ENCODE peak calls at places on chromosomes 6 and 20, in six cellular contexts. S is AG08395; W is cardiac fibroblast; L is stimulated activated naive B cell treated with anti-CD40 and anti-IgM and Interleukin-4, amounts not matched to agents 10 μg/mL and 1 μg/mL and 100 μg/mL, for 72 hours; C is activated CD8-positive, alpha-beta memory T cell treated with anti-CD3 and anti-CD28 coated beads for 24 hours; P is activated CD4-positive, alpha-beta T cell treated with anti-CD3 and anti-CD28 coated beads, Interleukin-2, amount 50 U/mL, for 1 hour. D is an unnamed sample.

GRCh38 chr20:32796383-32797159 is 23.2 kb upstream of the MAPRE1 start:
- DNase-seq in S (no peak), W (no peak), L (no peak), C (no peak), P (no peak), D (no peak)

GRCh38 chr6:154302111-154302752 is 54.4 kb downstream of the IPCEF1 start:
- DNase-seq in S (peak; percentile 49), W (peak; percentile 53), L (peak; percentile 57), C (no peak), P (no peak), D (no peak)

GRCh38 chr6:107712523-107713213 is 111.4 kb downstream of the SCML4 start:
- DNase-seq in S (peak; percentile 34), W (peak; percentile 59), L (peak; percentile 5), C (peak; percentile 75), P (no peak), D (no peak)

GRCh38 chr6:125662301-125662700 is 87.1 kb upstream of the HEY2 start:
- DNase-seq in S (no peak), W (no peak), L (no peak), C (no peak), P (no peak), D (no peak)

GRCh38 chr6:102126488-102126887 is 733.0 kb downstream of the GRIK2 start:
- DNase-seq in S (no peak), W (no peak), L (no peak), C (no peak), P (no peak), D (no peak)

GRCh38 chr6:157855325-157855724 is 32.3 kb downstream of the SNX9 start:
- DNase-seq in S (no peak), W (no peak), L (no peak), C (no peak), P (no peak), D (no peak)

GRCh38 chr20:23151885-23152284 is 65.8 kb upstream of the CD93 start:
- DNase-seq in S (no peak), W (no peak), L (no peak), C (no peak), P (no peak), D (no peak)

GRCh38 chr6:160767019-160767646 is 65.1 kb downstream of the PLG start:
- DNase-seq in S (peak; percentile 57), W (peak; percentile 24), L (peak; percentile 58), C (peak; percentile 73), P (peak; percentile 32), D (peak; percentile 83)

GRCh38 chr6:151534576-151534975 is 40.8 kb downstream of the CCDC170 start:
- DNase-seq in S (peak; percentile 15), W (peak; percentile 91), L (no peak), C (no peak), P (no peak), D (no peak)

GRCh38 chr6:54074591-54075195 is 36.5 kb upstream of the MLIP start:
- DNase-seq in S (peak; percentile 12), W (no peak), L (no peak), C (no peak), P (no peak), D (peak; percentile 57)

GRCh38 chr20:56605597-56605996 is 23.5 kb upstream of the TFAP2C start:
- DNase-seq in S (no peak), W (no peak), L (no peak), C (no peak), P (no peak), D (no peak)

GRCh38 chr6:116011520-116011919 is 49.2 kb downstream of the FRK start:
- DNase-seq in S (no peak), W (no peak), L (peak; percentile 23), C (no peak), P (no peak), D (no peak)

D was measured in right cardiac atrium.